ENCODE peak calls at places on chromosome 7, in four cellular contexts. F is heart right ventricle, B is IMR-90, K is mammary epithelial cell. L is an unnamed sample.

GRCh38 chr7:80785961-80786360 is 132.9 kb downstream of the SEMA3C start:
- DNase-seq in F (no peak), B (peak; percentile 47), K (no peak), L (no peak)

GRCh38 chr7:110573862-110574528 is 516.9 kb upstream of the LRRN3 start:
- DNase-seq in F (no peak), B (peak; percentile 99), K (peak; percentile 71), L (no peak)

GRCh38 chr7:108486291-108486966 is 30.2 kb upstream of the NRCAM start:
- DNase-seq in F (no peak), B (peak; percentile 67), K (no peak), L (no peak)

GRCh38 chr7:41113663-41114062 is 589.2 kb downstream of the INHBA start:
- DNase-seq in F (no peak), B (no peak), K (no peak), L (no peak)

GRCh38 chr7:44107116-44107960 is 3.2 kb downstream of the AEBP1 start:
- DNase-seq in F (no peak), B (no peak), K (no peak), L (no peak)

GRCh38 chr7:118572604-118573003 is 348.1 kb downstream of the ANKRD7 start:
- DNase-seq in F (no peak), B (no peak), K (no peak), L (no peak)

GRCh38 chr7:148581685-148582084 is 8.9 kb upstream of the C7orf33 start:
- DNase-seq in F (no peak), B (no peak), K (no peak), L (no peak)

GRCh38 chr7:129707910-129708490 is 96.5 kb downstream of the NRF1 start:
- DNase-seq in F (no peak), B (no peak), K (no peak), L (no peak)

GRCh38 chr7:118280319-118281012 is 56.0 kb downstream of the ANKRD7 start:
- DNase-seq in F (no peak), B (no peak), K (no peak), L (no peak)

GRCh38 chr7:121475806-121476205 is 79.7 kb upstream of the FAM3C start:
- DNase-seq in F (peak; percentile 13), B (no peak), K (no peak), L (no peak)

GRCh38 chr7:139752148-139752547 is 25.6 kb downstream of the HIPK2 start:
- DNase-seq in F (no peak), B (no peak), K (no peak), L (no peak)

GRCh38 chr7:8597565-8597964 is 164.2 kb downstream of the NXPH1 start:
- DNase-seq in F (no peak), B (no peak), K (no peak), L (no peak)

DNA sequence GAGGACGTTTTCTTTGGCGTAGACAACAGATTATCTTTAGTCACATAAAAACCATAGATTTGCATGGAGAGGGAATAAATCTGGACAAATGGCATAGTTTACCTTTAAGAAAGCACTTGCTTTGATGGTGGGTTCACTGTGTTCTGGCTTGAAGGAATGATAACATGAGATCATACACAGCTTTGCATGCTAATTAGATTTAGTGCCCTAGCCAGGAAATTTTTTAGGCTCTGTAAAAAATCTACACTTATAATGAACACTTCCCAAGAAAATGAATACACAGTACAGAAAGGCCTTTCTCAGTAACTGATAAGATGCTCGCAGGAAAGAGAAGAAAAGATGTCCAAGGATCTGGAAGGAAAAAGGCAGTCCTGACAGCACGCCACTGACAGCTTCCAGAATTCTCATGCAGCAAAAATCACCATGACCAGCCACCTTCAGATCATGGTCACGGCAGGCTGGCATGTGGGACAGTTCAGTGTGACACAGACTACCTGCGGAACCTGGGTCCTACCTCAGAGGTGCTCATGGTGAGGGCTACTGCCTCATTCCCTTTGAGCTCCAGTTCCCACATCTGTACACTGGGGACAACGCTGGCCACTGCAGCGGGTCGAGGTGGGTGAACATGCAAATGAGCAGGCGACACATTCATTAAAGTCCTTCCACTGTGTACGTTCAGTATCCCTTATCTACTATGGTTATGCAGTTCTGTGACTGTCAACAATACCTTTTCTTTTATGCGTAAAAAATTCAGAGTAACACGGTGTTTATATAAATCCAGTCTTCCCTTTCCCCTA is 218.5 kb upstream of the AOAH start:
- DNase-seq in F (no peak), B (no peak), K (no peak), L (no peak)
- H3K9me3 ChIP-seq in F (peaks cover 29% of the 10 kb centered on the region), B (peaks cover under 1% of the 10 kb centered on the region), K (peaks cover 15% of the 10 kb centered on the region), L (peaks cover 2% of the 10 kb centered on the region)

DNA sequence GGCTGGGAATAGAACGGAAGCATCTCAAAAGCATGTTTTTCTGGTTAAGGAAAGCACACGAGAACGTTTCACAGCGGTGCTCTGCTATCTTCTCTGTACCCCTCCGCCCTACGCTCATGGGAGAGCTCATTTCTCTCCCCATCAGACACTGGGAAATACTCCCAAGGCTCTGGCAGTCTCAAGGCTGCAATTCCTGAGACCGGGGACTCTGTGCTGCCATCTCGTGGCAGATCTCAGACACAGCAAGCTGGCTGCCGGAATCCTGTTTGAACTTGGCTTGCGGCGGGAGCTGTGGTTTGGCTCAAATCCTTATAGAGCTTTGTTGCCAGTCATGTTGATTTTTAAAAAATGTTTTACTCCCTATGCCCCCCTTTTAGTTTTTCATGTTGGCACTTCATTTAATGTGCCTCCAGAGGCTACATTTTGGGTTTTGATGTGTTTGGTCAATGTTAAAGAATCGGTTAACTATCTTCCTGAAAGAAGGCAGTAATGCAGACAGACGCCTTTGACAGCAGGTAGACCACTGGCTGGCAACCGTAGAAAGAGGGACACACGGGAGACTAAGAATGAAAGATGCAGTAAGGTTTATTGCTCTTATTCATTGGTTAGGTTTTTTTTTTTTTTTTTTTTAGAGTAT is 27.6 kb downstream of the BMPER start:
- DNase-seq in F (peak; percentile 77), B (peak; percentile 83), K (peak; percentile 82), L (peak; percentile 86)
- H3K4me3 ChIP-seq in F (no peak overlapping the region), B (no peak overlapping the region), K (no peak overlapping the region), L (no peak overlapping the region)

GRCh38 chr7:157869793-157870192 is 533.0 kb downstream of the DNAJB6 start:
- DNase-seq in F (no peak), B (no peak), K (no peak), L (no peak)
- H3K9me3 ChIP-seq in F (no peaks in the 10 kb centered on the region), B (peaks cover 57% of the 10 kb centered on the region), K (peaks cover 47% of the 10 kb centered on the region), L (no peaks in the 10 kb centered on the region)

GRCh38 chr7:93231799-93232672 is at the start of gene VPS50:
- DNase-seq in F (peak; percentile 87), B (peak; percentile 93), K (peak; percentile 98), L (peak; percentile 96)

GRCh38 chr7:93232673-93233018 is 480 bp downstream of the VPS50 start:
- DNase-seq in F (no peak), B (no peak), K (peak; percentile 10), L (no peak)

GRCh38 chr7:93231264-93231663 is 902 bp upstream of the VPS50 start:
- DNase-seq in F (no peak), B (no peak), K (peak; percentile 74), L (no peak)

GRCh38 chr7:93226310-93226709 is at the start of gene HEPACAM2:
- DNase-seq in F (no peak), B (no peak), K (no peak), L (no peak)

GRCh38 chr7:93228302-93228701 is 2.0 kb upstream of the HEPACAM2 start:
- DNase-seq in F (no peak), B (peak; percentile 70), K (peak; percentile 51), L (no peak)
- H3K4me3 ChIP-seq in F (no peak overlapping the region), B (no peak overlapping the region), K (no peak overlapping the region), L (no peak overlapping the region)